ENCODE peak calls at places on chromosomes 13 and 19, in seven cellular contexts. W, I, B, T, C, F and R are unnamed samples.

GRCh38 chr13:105276571-105276970 is 1258.9 kb downstream of the EFNB2 start:
- DNase-seq in I (no peak), C (no peak), W (no peak), T (no peak), B (no peak), F (no peak), R (no peak)

GRCh38 chr13:104008571-104009435 is 942.6 kb upstream of the SLC10A2 start:
- DNase-seq in I (peak), F (peak), W (no peak), B (no peak), T (peak), C (peak), R (peak)

GRCh38 chr13:25846227-25846984 is 205.4 kb downstream of the SHISA2 start:
- DNase-seq in T (no peak), F (peak), B (no peak), W (no peak), C (no peak), I (no peak), R (no peak)

GRCh38 chr13:53200498-53201453 is 172.2 kb downstream of the OLFM4 start:
- DNase-seq in W (peak), B (peak), C (no peak), T (peak), F (no peak), I (peak), R (no peak)

GRCh38 chr19:16161848-16162247 is 11.5 kb downstream of the CIB3 start:
- DNase-seq in F (peak), T (peak), I (peak), C (peak), B (no peak), W (no peak), R (peak)

GRCh38 chr19:16386619-16387240 is 62.1 kb downstream of the KLF2 start:
- DNase-seq in C (peak), T (peak), W (peak), F (peak), B (no peak), I (peak), R (peak)

GRCh38 chr13:81017525-81018152 is 676.7 kb upstream of the SPRY2 start:
- DNase-seq in B (no peak), I (peak), T (peak), F (peak), C (peak), W (no peak), R (peak)

GRCh38 chr13:70432276-70432805 is 324.1 kb upstream of the KLHL1 start:
- DNase-seq in B (no peak), W (no peak), F (no peak), T (no peak), I (no peak), C (no peak), R (no peak)

GRCh38 chr13:97354808-97355207 is 79.2 kb upstream of the RAP2A start:
- DNase-seq in B (no peak), T (no peak), I (no peak), W (no peak), C (no peak), F (no peak), R (no peak)

GRCh38 chr13:47306991-47307390 is 410.1 kb upstream of the HTR2A start:
- DNase-seq in F (no peak), W (no peak), B (no peak), C (peak), T (no peak), I (peak), R (no peak)

GRCh38 chr13:45297456-45298205 is 43.4 kb downstream of the TPT1 start:
- DNase-seq in F (no peak), B (no peak), T (no peak), W (no peak), I (no peak), C (no peak), R (no peak)

GRCh38 chr13:70189981-70190380 is 81.7 kb upstream of the KLHL1 start:
- DNase-seq in T (no peak), B (no peak), I (no peak), C (no peak), W (no peak), F (no peak), R (no peak)

GRCh38 chr13:92781965-92782364 is 444.6 kb upstream of the GPC6 start:
- DNase-seq in C (no peak), T (no peak), W (no peak), I (no peak), F (no peak), B (no peak), R (no peak)

GRCh38 chr13:98910501-98910951 is 67.3 kb downstream of the DOCK9 start:
- DNase-seq in F (peak), I (peak), B (no peak), T (peak), W (no peak), C (peak), R (peak)

GRCh38 chr13:50375792-50376191 is 360.5 kb downstream of the KCNRG start:
- DNase-seq in B (no peak), W (no peak), T (peak), C (peak), I (peak), F (peak), R (peak)

GRCh38 chr19:7868671-7869452 is 5.3 kb downstream of the PRR36 start:
- DNase-seq in B (peak), C (peak), I (peak), F (peak), W (peak), T (peak), R (peak)

GRCh38 chr13:40536443-40537113 is 129.9 kb downstream of the FOXO1 start:
- DNase-seq in C (no peak), F (peak), I (no peak), W (peak), T (no peak), B (no peak), R (no peak)

GRCh38 chr13:111049791-111050538 is 65.1 kb upstream of the ARHGEF7 start:
- DNase-seq in C (peak), I (peak), T (peak), F (no peak), W (peak), B (peak), R (peak)
- TF ChIP-seq CTCF in C (peak), I (peak), T (peak), F (peak), W (no peak), B (no peak), R (peak)

DNA sequence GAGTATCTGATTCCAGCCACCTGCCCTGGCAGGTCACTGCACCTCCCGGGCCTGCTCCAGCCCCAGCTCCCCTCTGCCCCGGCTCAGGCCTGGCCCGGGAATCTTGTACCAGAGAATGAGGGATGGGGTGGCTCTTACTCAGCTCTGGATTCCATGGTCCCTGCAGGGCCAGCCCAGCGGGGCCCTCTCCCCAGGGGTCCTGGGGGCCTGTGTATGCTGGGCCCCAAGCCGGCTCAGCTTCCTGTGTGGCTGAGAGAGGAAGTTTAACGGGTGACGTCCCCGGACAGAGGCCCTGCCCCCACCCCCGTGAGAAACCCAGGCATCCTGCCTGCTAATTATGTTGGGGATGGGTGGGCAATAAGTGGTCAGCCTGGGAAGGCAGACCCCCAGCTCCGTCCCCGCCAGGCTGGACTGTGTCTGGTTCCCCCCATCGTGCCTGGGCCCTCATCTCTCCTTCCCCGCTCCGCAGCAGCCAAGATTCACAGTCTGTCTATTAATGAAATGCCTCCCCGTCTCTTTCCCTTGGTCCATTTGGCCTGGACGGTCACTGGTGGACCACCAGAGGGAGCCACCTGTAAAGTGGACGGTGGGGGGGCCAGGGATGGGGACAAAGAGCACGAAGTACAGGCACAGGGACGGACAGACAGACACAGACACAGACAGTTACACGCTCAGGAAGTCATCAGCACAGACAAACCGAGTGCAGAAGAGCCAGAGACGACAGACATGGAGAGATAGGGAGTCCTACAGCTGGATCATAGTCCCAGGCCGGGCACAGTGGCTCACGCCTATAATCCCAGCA is at the start of gene DENND1C:
- DNase-seq in I (no peak), F (no peak), T (peak), B (no peak), C (no peak), W (peak), R (no peak)
- H3K4me3 ChIP-seq in I (no peak), F (no peak), T (no peak), B (no peak), C (no peak), W (no peak), R (no peak)

GRCh38 chr19:14096272-14096992 is 5.9 kb upstream of the SAMD1 start:
- DNase-seq in F (no peak), T (no peak), W (no peak), I (no peak), B (no peak), C (no peak), R (no peak)
- TF ChIP-seq CTCF in F (peak), T (no peak), W (no peak), I (peak), B (no peak), C (no peak), R (peak)

DNA sequence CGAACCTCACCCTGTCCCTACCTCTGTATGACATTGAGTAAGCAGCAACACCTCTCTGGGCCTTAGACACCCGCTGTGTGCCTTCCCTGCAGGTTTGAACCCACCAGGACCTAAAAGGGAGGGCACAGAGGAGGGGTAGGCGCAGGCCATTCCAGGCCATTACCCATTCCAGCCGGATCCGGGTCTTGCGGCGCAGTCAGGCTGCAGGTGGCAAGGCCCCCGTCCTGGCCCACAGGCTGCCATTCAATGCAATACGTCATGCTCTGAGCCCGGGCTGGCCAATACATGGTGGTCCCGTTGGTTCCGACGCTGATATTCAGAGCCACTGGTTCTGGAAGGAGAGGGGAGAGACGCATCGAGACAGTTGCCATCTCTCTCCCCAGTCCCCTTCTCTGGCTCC is 17.4 kb downstream of the IL12RB1 start:
- DNase-seq in F (no peak), W (no peak), C (no peak), B (no peak), T (no peak), I (no peak), R (no peak)
- H3K4me3 ChIP-seq in F (no peak), W (no peak), C (no peak), B (no peak), T (no peak), I (no peak), R (no peak)

DNA sequence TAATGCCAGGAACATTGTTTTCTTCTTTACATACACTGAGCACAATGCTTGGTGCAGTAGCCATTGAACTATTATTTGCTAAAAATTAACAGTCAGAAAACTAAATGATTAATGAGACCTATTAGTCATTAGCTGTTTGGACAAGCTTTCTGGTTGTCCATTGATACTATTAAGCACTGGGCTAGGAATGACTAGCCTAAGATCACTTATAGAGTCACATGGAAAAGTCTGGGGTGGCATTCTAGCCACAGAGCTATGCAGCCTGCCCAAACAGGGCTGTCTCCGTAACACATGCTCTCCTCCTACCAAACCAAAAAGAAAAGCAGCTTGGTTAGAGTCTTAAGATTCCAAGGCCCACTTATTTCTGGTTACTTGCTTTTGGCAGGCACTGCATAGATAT is 193.5 kb upstream of the NBEA start:
- DNase-seq in C (no peak), B (no peak), W (no peak), I (no peak), T (no peak), F (no peak), R (no peak)
- TF ChIP-seq CTCF in C (no peak), B (no peak), W (no peak), I (no peak), T (no peak), F (no peak), R (no peak)

GRCh38 chr19:18613589-18614234 is 1.0 kb downstream of the TMEM59L start:
- DNase-seq in I (no peak), B (no peak), F (no peak), C (no peak), W (no peak), T (no peak), R (no peak)

GRCh38 chr19:18611327-18612050 is 1.2 kb upstream of the TMEM59L start:
- DNase-seq in C (no peak), W (no peak), T (no peak), I (no peak), B (no peak), F (no peak), R (no peak)

GRCh38 chr19:18612772-18613588 is at the start of gene TMEM59L:
- DNase-seq in T (no peak), F (no peak), C (no peak), W (no peak), I (no peak), B (peak), R (no peak)

GRCh38 chr19:18610556-18611326 is 1.9 kb upstream of the TMEM59L start:
- DNase-seq in T (no peak), B (no peak), C (no peak), I (no peak), F (no peak), W (no peak), R (no peak)

DNA sequence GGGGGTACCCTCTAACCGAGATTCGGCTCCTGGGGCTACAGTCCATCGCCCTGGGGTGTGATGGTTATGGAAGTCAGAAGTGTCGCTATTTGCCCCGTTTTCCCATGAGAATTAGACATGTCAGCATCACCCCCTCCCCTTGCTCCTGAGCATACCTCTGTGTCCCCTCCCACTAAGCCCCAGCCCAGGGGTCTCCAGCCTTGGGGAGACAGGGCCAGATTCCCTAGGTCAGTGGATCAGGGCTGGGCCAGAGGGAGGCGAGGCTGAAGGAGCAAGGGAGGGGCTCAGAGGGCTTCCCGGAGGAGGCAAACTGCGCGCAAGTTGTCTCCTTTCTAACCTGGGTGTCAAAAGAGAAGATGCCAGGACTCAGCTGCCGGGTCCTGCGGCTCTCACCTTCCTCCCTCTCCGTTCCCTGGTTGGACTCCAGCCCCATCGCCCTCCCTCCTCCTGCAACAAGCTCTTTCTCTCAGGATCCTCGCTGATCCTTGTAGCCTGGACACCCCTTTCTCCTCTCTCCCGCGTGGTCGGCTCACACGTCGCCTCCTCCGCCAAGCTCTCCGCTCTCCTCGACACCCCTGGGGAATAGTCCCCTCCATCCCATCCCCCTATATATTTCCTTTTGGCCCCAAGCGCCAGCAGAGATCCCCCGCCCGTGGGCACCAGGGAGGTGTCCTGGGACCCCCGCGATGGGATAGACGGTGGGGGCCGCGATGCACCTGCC is 459 bp upstream of the TMEM59L start:
- DNase-seq in B (no peak), W (no peak), F (no peak), I (no peak), C (no peak), T (no peak), R (no peak)
- H3K4me3 ChIP-seq in B (peak), W (no peak), F (peak), I (peak), C (peak), T (peak), R (peak)

DNA sequence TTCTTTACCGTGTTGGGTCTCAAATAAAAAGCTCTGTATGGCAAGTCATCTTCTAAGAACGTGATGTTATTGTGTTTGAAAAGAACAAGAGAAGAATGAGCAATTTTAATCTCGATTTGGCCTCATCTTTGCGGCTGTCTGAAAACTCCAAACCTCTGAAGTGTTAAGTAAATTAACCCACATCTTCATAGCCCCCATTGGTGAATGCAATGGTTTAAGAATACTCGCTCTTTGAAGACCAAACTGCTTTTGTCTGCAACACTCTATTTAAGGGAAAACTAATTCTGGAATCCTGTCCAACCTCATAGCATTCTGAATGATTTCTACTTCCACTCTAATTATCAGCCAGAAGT is 56.9 kb upstream of the SCEL start:
- DNase-seq in I (no peak), W (no peak), B (no peak), C (no peak), T (no peak), F (no peak), R (no peak)
- TF ChIP-seq CTCF in I (no peak), W (peak), B (no peak), C (no peak), T (no peak), F (no peak), R (no peak)

GRCh38 chr19:36748431-36749275 is 24.0 kb downstream of the ZNF850 start:
- DNase-seq in I (no peak), W (no peak), C (no peak), T (no peak), F (no peak), B (no peak), R (no peak)
- H3K4me3 ChIP-seq in I (no peak), W (no peak), C (no peak), T (no peak), F (no peak), B (no peak), R (no peak)